ENCODE peak calls at places on chromosomes 16 and 17, in ten cellular contexts. D is heart right ventricle; U is lower leg skin; I is thyroid gland; O is nephron progenitor cell; H is progenitor cell of endocrine pancreas; Y is tibial nerve; T is mammary epithelial cell; X is fibroblast of mammary gland; M is CD8-positive, alpha-beta T cell. L is an unnamed sample.

GRCh38 chr17:4003501-4004421 is 39.5 kb upstream of the ATP2A3 start:
- DNase-seq in M (no peak), I (no peak), O (peak), H (no peak), U (no peak), Y (no peak), X (no peak), D (no peak), T (no peak), L (no peak)

GRCh38 chr16:65119905-65120341 is 1.9 kb downstream of the CDH11 start:
- DNase-seq in O (peak), Y (no peak), I (no peak), X (peak), H (no peak), M (no peak), U (no peak), D (no peak), T (no peak), L (no peak)

GRCh38 chr16:58331024-58331707 is 36.3 kb upstream of the PRSS54 start:
- DNase-seq in Y (no peak), X (no peak), I (peak), U (no peak), H (peak), T (no peak), D (no peak), M (no peak), O (peak), L (peak)

GRCh38 chr16:57773680-57774295 is 28.5 kb downstream of the KIFC3 start:
- DNase-seq in M (no peak), T (no peak), H (no peak), D (no peak), U (no peak), Y (no peak), I (peak), X (peak), O (no peak), L (no peak)

GRCh38 chr17:60142872-60143499 is 6.8 kb upstream of the CA4 start:
- DNase-seq in X (peak), H (peak), Y (peak), I (peak), T (peak), M (peak), D (peak), O (peak), U (peak), L (peak)

GRCh38 chr17:48605409-48605864 is 651 bp upstream of the HOXB6 start:
- DNase-seq in I (no peak), M (no peak), Y (no peak), T (no peak), H (no peak), X (no peak), U (no peak), D (no peak), O (no peak), L (no peak)

GRCh38 chr17:7750321-7750821 is 32.8 kb downstream of the DNAH2 start:
- DNase-seq in M (no peak), T (peak), O (no peak), I (no peak), H (no peak), X (peak), U (no peak), D (no peak), Y (no peak), L (no peak)

GRCh38 chr16:22648141-22648540 is 137.4 kb downstream of the NPIPB5 start:
- DNase-seq in I (no peak), H (no peak), X (no peak), D (no peak), Y (no peak), O (no peak), M (no peak), U (no peak), T (no peak), L (no peak)

GRCh38 chr16:60001523-60001922 is 1267.4 kb upstream of the GOT2 start:
- DNase-seq in O (no peak), M (no peak), I (no peak), D (no peak), Y (no peak), X (no peak), U (no peak), T (no peak), H (no peak), L (no peak)

GRCh38 chr17:82316651-82317393 is 586 bp downstream of the CD7 start:
- DNase-seq in O (no peak), M (no peak), Y (no peak), D (peak), I (no peak), U (no peak), H (no peak), X (no peak), T (no peak), L (no peak)

GRCh38 chr17:32211671-32212070 is 54.0 kb upstream of the RHBDL3 start:
- DNase-seq in U (no peak), D (no peak), O (no peak), I (no peak), T (no peak), X (no peak), H (no peak), Y (no peak), M (no peak), L (no peak)

GRCh38 chr17:41689497-41690299 is 1.0 kb downstream of the EIF1 start:
- DNase-seq in I (no peak), U (peak), Y (no peak), H (no peak), D (no peak), X (peak), M (peak), O (peak), T (peak), L (no peak)

GRCh38 chr16:88747588-88748301 is 37.3 kb downstream of the PIEZO1 start:
- DNase-seq in Y (no peak), U (no peak), H (no peak), X (no peak), I (no peak), D (no peak), M (no peak), T (peak), O (no peak), L (no peak)

GRCh38 chr17:34301986-34302385 is 16.4 kb downstream of the CCL11 start:
- DNase-seq in X (no peak), I (no peak), T (no peak), Y (no peak), M (no peak), O (no peak), D (no peak), H (no peak), U (no peak), L (no peak)

GRCh38 chr16:50522324-50522723 is 25.9 kb upstream of the NKD1 start:
- DNase-seq in M (no peak), T (no peak), Y (no peak), X (no peak), D (no peak), I (no peak), U (no peak), O (no peak), H (no peak), L (no peak)

GRCh38 chr16:48160575-48160974 is 4.8 kb upstream of the ABCC12 start:
- DNase-seq in U (no peak), D (no peak), X (peak), Y (no peak), I (peak), M (no peak), T (no peak), O (no peak), H (no peak), L (no peak)

GRCh38 chr16:15542734-15543347 is 100.1 kb downstream of the MARF1 start:
- DNase-seq in Y (no peak), O (no peak), H (no peak), X (no peak), U (no peak), I (no peak), T (no peak), M (no peak), D (no peak), L (no peak)

GRCh38 chr16:84925092-84925772 is 86.1 kb downstream of the ZDHHC7 start:
- DNase-seq in T (no peak), D (peak), M (peak), H (no peak), X (peak), U (no peak), I (peak), O (peak), Y (no peak), L (no peak)

GRCh38 chr16:17744903-17745581 is 274.3 kb upstream of the XYLT1 start:
- DNase-seq in X (no peak), U (no peak), I (no peak), O (peak), H (no peak), Y (no peak), M (no peak), T (no peak), D (no peak), L (no peak)

GRCh38 chr17:36722121-36722902 is 120.9 kb downstream of the MRM1 start:
- DNase-seq in H (peak), O (peak), X (peak), T (no peak), U (no peak), M (peak), Y (no peak), I (peak), D (peak), L (peak)

GRCh38 chr17:31495049-31495885 is 103.8 kb downstream of the RAB11FIP4 start:
- DNase-seq in M (no peak), I (peak), D (no peak), O (no peak), Y (no peak), X (no peak), U (no peak), H (no peak), T (peak), L (no peak)

GRCh38 chr17:82534401-82534812 is 14.9 kb downstream of the FOXK2 start:
- DNase-seq in U (no peak), Y (no peak), X (no peak), H (no peak), O (no peak), I (no peak), D (no peak), M (no peak), T (peak), L (no peak)

GRCh38 chr16:49495596-49496355 is 122.2 kb downstream of the C16orf78 start:
- DNase-seq in I (no peak), X (no peak), M (no peak), Y (no peak), T (no peak), H (no peak), D (no peak), U (no peak), O (no peak), L (no peak)

GRCh38 chr17:5281814-5282638 is at the start of gene RABEP1:
- DNase-seq in X (peak), Y (peak), O (peak), I (peak), D (peak), T (peak), M (peak), H (peak), U (peak), L (peak)

GRCh38 chr16:24163935-24164334 is 92.2 kb upstream of the CACNG3 start:
- DNase-seq in Y (no peak), O (no peak), X (no peak), U (no peak), M (no peak), H (no peak), D (no peak), T (no peak), I (no peak), L (no peak)

GRCh38 chr17:57697891-57698708 is 47.0 kb downstream of the CCDC182 start:
- DNase-seq in Y (no peak), X (no peak), U (no peak), I (no peak), H (no peak), D (no peak), M (no peak), O (no peak), T (no peak), L (no peak)

GRCh38 chr17:40015005-40015997 is at the start of gene CSF3:
- DNase-seq in X (peak), D (no peak), O (no peak), Y (no peak), T (peak), I (no peak), M (no peak), H (no peak), U (no peak), L (no peak)

GRCh38 chr17:21688293-21688949 is 3.9 kb upstream of the KCNJ18 start:
- DNase-seq in Y (no peak), O (no peak), H (no peak), X (no peak), D (no peak), I (no peak), T (no peak), M (no peak), U (no peak), L (no peak)

GRCh38 chr17:81651692-81652091 is 4.7 kb downstream of the PDE6G start:
- DNase-seq in Y (no peak), H (no peak), I (peak), O (no peak), X (peak), T (peak), D (no peak), M (no peak), U (no peak), L (no peak)

GRCh38 chr16:84087461-84088151 is 29.1 kb downstream of the MBTPS1 start:
- DNase-seq in I (no peak), D (no peak), T (no peak), U (no peak), H (no peak), X (no peak), Y (no peak), O (no peak), M (no peak), L (no peak)

GRCh38 chr16:30335598-30336474 is 19.3 kb downstream of the CD2BP2 start:
- DNase-seq in U (no peak), I (peak), D (no peak), X (peak), T (peak), O (no peak), Y (no peak), H (no peak), M (no peak), L (no peak)

GRCh38 chr17:66975614-66976378 is 11.3 kb downstream of the CACNG4 start:
- DNase-seq in Y (no peak), I (no peak), M (no peak), T (peak), D (peak), H (no peak), U (no peak), O (no peak), X (no peak), L (no peak)
- TF ChIP-seq CTCF in Y (no peak), I (no peak), M (no peak), T (peak), D (no peak), H (peak), U (no peak), O (no peak), X (peak), L (no peak)

DNA sequence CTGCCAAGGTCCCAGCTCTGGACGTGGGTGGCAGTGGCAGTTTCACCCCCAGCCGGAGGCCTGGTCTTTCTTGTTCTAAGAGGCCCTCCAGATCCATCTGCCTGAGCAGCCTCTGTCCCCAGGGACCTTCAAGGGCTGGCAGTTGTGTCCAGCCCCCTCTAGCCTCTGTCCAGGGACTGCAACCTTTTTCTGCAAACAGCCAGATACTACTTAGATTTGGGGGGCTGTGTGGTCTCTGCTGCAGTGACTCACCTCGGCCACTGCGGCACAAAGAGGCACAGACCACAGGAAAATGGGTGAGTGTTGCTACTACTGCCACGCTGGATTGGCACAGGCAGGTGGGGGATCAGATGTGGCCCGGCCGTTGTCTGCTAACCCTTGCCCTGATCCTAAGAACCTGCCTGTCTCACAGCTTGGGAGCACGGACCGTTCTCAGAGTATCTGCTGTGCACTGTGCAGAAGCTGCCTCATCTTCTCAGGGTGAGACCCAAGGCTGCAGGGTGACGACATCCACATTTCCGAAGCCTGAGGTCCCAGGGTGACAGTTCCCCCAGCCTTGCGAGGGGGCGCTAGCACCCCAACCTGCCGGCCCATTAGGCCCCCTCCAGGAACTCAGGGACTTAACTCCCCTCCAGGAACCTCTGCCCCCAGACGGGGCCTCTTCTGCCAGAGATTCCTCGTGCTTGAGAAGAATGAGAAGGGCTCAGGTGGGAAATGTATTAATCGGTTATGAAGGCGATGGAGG is 27.6 kb downstream of the MXRA7 start:
- DNase-seq in U (no peak), O (no peak), H (no peak), T (no peak), I (no peak), M (no peak), X (peak), Y (no peak), D (no peak), L (no peak)
- TF ChIP-seq CTCF in U (no peak), O (peak), H (no peak), T (no peak), I (no peak), M (no peak), X (peak), Y (no peak), D (peak), L (no peak)

GRCh38 chr17:28967240-28968135 is 16.2 kb upstream of the PHF12 start:
- DNase-seq in D (no peak), X (no peak), U (no peak), M (no peak), I (no peak), Y (no peak), T (no peak), O (peak), H (no peak), L (no peak)
- TF ChIP-seq CTCF in D (no peak), X (no peak), U (no peak), M (no peak), I (no peak), Y (no peak), T (no peak), O (no peak), H (no peak), L (no peak)

GRCh38 chr17:61571624-61572023 is 19.4 kb downstream of the NACA2 start:
- DNase-seq in O (no peak), T (no peak), Y (no peak), X (no peak), U (no peak), M (no peak), I (no peak), D (no peak), H (no peak), L (no peak)

GRCh38 chr17:61575983-61576382 is 15.0 kb downstream of the NACA2 start:
- DNase-seq in U (no peak), I (no peak), H (no peak), X (no peak), D (no peak), Y (no peak), T (no peak), O (no peak), M (no peak), L (no peak)

GRCh38 chr17:61575352-61575975 is 15.6 kb downstream of the NACA2 start:
- DNase-seq in Y (no peak), H (no peak), U (no peak), X (peak), M (no peak), D (no peak), O (no peak), T (no peak), I (no peak), L (no peak)

GRCh38 chr17:61578645-61579044 is 12.4 kb downstream of the NACA2 start:
- DNase-seq in D (no peak), O (no peak), M (no peak), H (no peak), Y (no peak), T (no peak), U (no peak), I (no peak), X (no peak), L (no peak)

GRCh38 chr17:61574542-61575351 is 16.3 kb downstream of the NACA2 start:
- DNase-seq in T (peak), Y (no peak), U (no peak), I (peak), O (peak), M (no peak), H (no peak), D (no peak), X (peak), L (peak)
- TF ChIP-seq CTCF in T (peak), Y (no peak), U (no peak), I (no peak), O (peak), M (no peak), H (peak), D (no peak), X (peak), L (no peak)

GRCh38 chr17:18172528-18173278 is 10.9 kb upstream of the ALKBH5 start:
- DNase-seq in O (no peak), T (no peak), X (no peak), Y (no peak), M (no peak), U (no peak), I (no peak), D (no peak), H (no peak), L (no peak)

GRCh38 chr17:18167421-18167820 is 16.2 kb upstream of the ALKBH5 start:
- DNase-seq in I (no peak), M (no peak), H (no peak), Y (no peak), X (no peak), T (no peak), U (no peak), D (no peak), O (no peak), L (no peak)

GRCh38 chr17:18163528-18163927 is 20.1 kb upstream of the ALKBH5 start:
- DNase-seq in I (no peak), T (no peak), Y (no peak), H (no peak), D (no peak), M (no peak), U (no peak), X (no peak), O (no peak), L (no peak)

GRCh38 chr17:18161226-18162094 is 22.2 kb upstream of the ALKBH5 start:
- DNase-seq in H (no peak), X (no peak), M (no peak), T (no peak), O (no peak), I (no peak), Y (no peak), U (no peak), D (no peak), L (no peak)

DNA sequence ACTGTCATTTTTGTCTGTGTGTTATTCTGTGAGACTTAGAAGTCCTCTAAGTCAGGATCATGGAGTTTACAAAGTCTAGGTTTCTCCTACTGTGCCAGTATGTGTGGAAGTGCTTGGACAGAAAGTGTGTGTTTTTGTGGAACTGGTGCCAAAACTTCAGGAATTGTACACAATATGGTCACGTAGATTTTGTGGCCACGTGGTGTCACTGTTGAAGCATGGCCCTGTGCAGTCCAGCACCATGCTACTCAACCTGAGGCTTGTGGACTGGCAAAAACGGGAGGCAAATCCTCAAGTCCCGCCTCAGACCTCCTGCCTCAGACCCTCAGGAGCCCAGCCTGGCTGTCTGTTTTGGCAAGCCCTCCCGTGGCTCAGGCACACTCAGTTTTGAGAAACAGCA is 16.7 kb upstream of the ALKBH5 start:
- DNase-seq in T (no peak), H (no peak), Y (no peak), O (no peak), D (no peak), X (peak), I (no peak), M (no peak), U (no peak), L (no peak)
- TF ChIP-seq CTCF in T (peak), H (no peak), Y (no peak), O (no peak), D (no peak), X (peak), I (no peak), M (no peak), U (no peak), L (no peak)

DNA sequence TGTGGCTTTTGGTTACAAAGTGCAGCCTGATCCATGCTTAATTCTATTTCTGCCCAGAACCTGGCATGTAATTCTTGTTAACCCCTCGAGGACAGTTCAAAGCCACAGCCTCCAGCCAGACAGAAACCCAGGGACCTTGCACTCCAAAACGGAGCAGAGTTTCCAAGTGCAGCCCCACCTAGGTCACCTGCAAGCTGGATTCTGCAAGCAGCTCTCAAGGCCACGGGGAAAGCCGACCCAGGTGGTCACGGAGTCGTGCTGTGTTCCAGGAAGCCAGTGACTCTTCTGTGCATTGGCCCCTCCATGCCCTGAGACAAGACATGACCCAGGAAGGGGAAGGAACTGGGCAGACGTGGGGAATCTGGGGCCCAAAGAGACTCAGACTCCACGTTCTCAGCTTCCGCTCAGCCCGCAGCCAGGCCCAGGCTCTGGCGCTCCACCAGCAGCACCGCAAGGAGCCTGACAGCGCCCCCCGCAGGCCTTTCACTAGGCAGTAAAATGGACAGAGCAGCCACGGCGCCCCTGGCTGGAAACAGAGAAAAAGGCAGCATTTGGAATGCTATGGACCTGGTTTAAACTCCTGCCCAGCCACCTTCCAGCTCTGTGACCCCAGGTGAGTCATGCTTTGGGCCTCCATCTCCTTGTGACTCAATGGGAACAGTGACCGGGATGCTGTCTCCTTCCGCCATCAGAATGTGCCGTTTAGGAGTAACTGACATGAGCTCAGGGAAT is 27.3 kb upstream of the GSG1L start:
- DNase-seq in U (no peak), D (no peak), M (no peak), X (peak), Y (no peak), T (no peak), I (no peak), O (no peak), H (no peak), L (no peak)
- TF ChIP-seq CTCF in U (no peak), D (no peak), M (no peak), X (peak), Y (no peak), T (peak), I (no peak), O (no peak), H (peak), L (no peak)